ENCODE peak calls at places on chromosomes 5 and 9, in seven cellular contexts. One of them, this sample, is unnamed.

GRCh38 chr5:15719784-15720183 is 219.8 kb downstream of the FBXL7 start:
- DNase-seq in heart right ventricle: no peak
- DNase-seq in cardiac fibroblast: peak
- DNase-seq in PC-9: no peak
- DNase-seq in left lung: no peak
- DNase-seq in OCI-LY7: no peak
- DNase-seq in fibroblast of the aortic adventitia: no peak
- DNase-seq in this sample: no peak

GRCh38 chr9:138010274-138010800 is 132.8 kb downstream of the CACNA1B start:
- DNase-seq in heart right ventricle: peak
- DNase-seq in cardiac fibroblast: no peak
- DNase-seq in PC-9: no peak
- DNase-seq in left lung: peak
- DNase-seq in OCI-LY7: no peak
- DNase-seq in fibroblast of the aortic adventitia: no peak
- DNase-seq in this sample: no peak

GRCh38 chr5:135245521-135246499 is 153.2 kb downstream of the MACROH2A1 start:
- DNase-seq in heart right ventricle: no peak
- DNase-seq in cardiac fibroblast: peak
- DNase-seq in PC-9: peak
- DNase-seq in left lung: no peak
- DNase-seq in OCI-LY7: no peak
- DNase-seq in fibroblast of the aortic adventitia: peak
- DNase-seq in this sample: peak

GRCh38 chr5:57366744-57367143 is 115.9 kb downstream of the ACTBL2 start:
- DNase-seq in heart right ventricle: no peak
- DNase-seq in cardiac fibroblast: peak
- DNase-seq in PC-9: peak
- DNase-seq in left lung: no peak
- DNase-seq in OCI-LY7: no peak
- DNase-seq in fibroblast of the aortic adventitia: peak
- DNase-seq in this sample: no peak

GRCh38 chr5:9335754-9336495 is 209.9 kb downstream of the SEMA5A start:
- DNase-seq in heart right ventricle: no peak
- DNase-seq in cardiac fibroblast: no peak
- DNase-seq in PC-9: no peak
- DNase-seq in left lung: no peak
- DNase-seq in OCI-LY7: no peak
- DNase-seq in fibroblast of the aortic adventitia: peak
- DNase-seq in this sample: no peak

GRCh38 chr5:33816791-33817190 is 75.0 kb downstream of the ADAMTS12 start:
- DNase-seq in heart right ventricle: no peak
- DNase-seq in cardiac fibroblast: peak
- DNase-seq in PC-9: no peak
- DNase-seq in left lung: no peak
- DNase-seq in OCI-LY7: no peak
- DNase-seq in fibroblast of the aortic adventitia: peak
- DNase-seq in this sample: no peak

GRCh38 chr5:178489281-178489976 is 100.8 kb downstream of the COL23A1 start:
- DNase-seq in heart right ventricle: no peak
- DNase-seq in cardiac fibroblast: no peak
- DNase-seq in PC-9: no peak
- DNase-seq in left lung: no peak
- DNase-seq in OCI-LY7: no peak
- DNase-seq in fibroblast of the aortic adventitia: no peak
- DNase-seq in this sample: no peak

GRCh38 chr5:150616024-150616470 is 24.4 kb upstream of the SYNPO start:
- DNase-seq in heart right ventricle: peak
- DNase-seq in cardiac fibroblast: peak
- DNase-seq in PC-9: peak
- DNase-seq in left lung: no peak
- DNase-seq in OCI-LY7: no peak
- DNase-seq in fibroblast of the aortic adventitia: peak
- DNase-seq in this sample: no peak

GRCh38 chr5:79237735-79238560 is 2.0 kb downstream of the JMY start:
- DNase-seq in heart right ventricle: no peak
- DNase-seq in cardiac fibroblast: no peak
- DNase-seq in PC-9: no peak
- DNase-seq in left lung: no peak
- DNase-seq in OCI-LY7: peak
- DNase-seq in fibroblast of the aortic adventitia: peak
- DNase-seq in this sample: no peak

GRCh38 chr9:124284237-124284831 is 26.6 kb downstream of the NEK6 start:
- DNase-seq in heart right ventricle: peak
- DNase-seq in cardiac fibroblast: no peak
- DNase-seq in PC-9: no peak
- DNase-seq in left lung: no peak
- DNase-seq in OCI-LY7: no peak
- DNase-seq in fibroblast of the aortic adventitia: peak
- DNase-seq in this sample: no peak

GRCh38 chr5:158198636-158199035 is 339.7 kb upstream of the CLINT1 start:
- DNase-seq in heart right ventricle: no peak
- DNase-seq in cardiac fibroblast: no peak
- DNase-seq in PC-9: no peak
- DNase-seq in left lung: no peak
- DNase-seq in OCI-LY7: peak
- DNase-seq in fibroblast of the aortic adventitia: no peak
- DNase-seq in this sample: no peak

GRCh38 chr5:8908055-8908683 is 637.7 kb downstream of the SEMA5A start:
- DNase-seq in heart right ventricle: no peak
- DNase-seq in cardiac fibroblast: peak
- DNase-seq in PC-9: no peak
- DNase-seq in left lung: no peak
- DNase-seq in OCI-LY7: peak
- DNase-seq in fibroblast of the aortic adventitia: peak
- DNase-seq in this sample: no peak

GRCh38 chr9:38016375-38017120 is 52.5 kb downstream of the SHB start:
- DNase-seq in heart right ventricle: no peak
- DNase-seq in cardiac fibroblast: peak
- DNase-seq in PC-9: no peak
- DNase-seq in left lung: no peak
- DNase-seq in OCI-LY7: no peak
- DNase-seq in fibroblast of the aortic adventitia: peak
- DNase-seq in this sample: no peak
- H3K4me3 ChIP-seq in heart right ventricle: no peak
- H3K4me3 ChIP-seq in cardiac fibroblast: no peak
- H3K4me3 ChIP-seq in PC-9: no peak
- H3K4me3 ChIP-seq in left lung: no peak
- H3K4me3 ChIP-seq in OCI-LY7: no peak
- H3K4me3 ChIP-seq in fibroblast of the aortic adventitia: no peak
- H3K4me3 ChIP-seq in this sample: no peak

GRCh38 chr5:181170996-181171395 is 23.6 kb downstream of the OR2V2 start:
- DNase-seq in heart right ventricle: no peak
- DNase-seq in cardiac fibroblast: no peak
- DNase-seq in PC-9: no peak
- DNase-seq in left lung: no peak
- DNase-seq in OCI-LY7: no peak
- DNase-seq in fibroblast of the aortic adventitia: no peak
- DNase-seq in this sample: no peak

GRCh38 chr5:181168595-181169118 is 21.3 kb downstream of the OR2V2 start:
- DNase-seq in heart right ventricle: no peak
- DNase-seq in cardiac fibroblast: no peak
- DNase-seq in PC-9: no peak
- DNase-seq in left lung: no peak
- DNase-seq in OCI-LY7: no peak
- DNase-seq in fibroblast of the aortic adventitia: no peak
- DNase-seq in this sample: no peak

GRCh38 chr5:181166812-181167733 is 19.7 kb downstream of the OR2V2 start:
- DNase-seq in heart right ventricle: no peak
- DNase-seq in cardiac fibroblast: no peak
- DNase-seq in PC-9: no peak
- DNase-seq in left lung: no peak
- DNase-seq in OCI-LY7: peak
- DNase-seq in fibroblast of the aortic adventitia: no peak
- DNase-seq in this sample: no peak

GRCh38 chr5:181170237-181170830 is 22.9 kb downstream of the OR2V2 start:
- DNase-seq in heart right ventricle: no peak
- DNase-seq in cardiac fibroblast: no peak
- DNase-seq in PC-9: no peak
- DNase-seq in left lung: no peak
- DNase-seq in OCI-LY7: no peak
- DNase-seq in fibroblast of the aortic adventitia: no peak
- DNase-seq in this sample: no peak

DNA sequence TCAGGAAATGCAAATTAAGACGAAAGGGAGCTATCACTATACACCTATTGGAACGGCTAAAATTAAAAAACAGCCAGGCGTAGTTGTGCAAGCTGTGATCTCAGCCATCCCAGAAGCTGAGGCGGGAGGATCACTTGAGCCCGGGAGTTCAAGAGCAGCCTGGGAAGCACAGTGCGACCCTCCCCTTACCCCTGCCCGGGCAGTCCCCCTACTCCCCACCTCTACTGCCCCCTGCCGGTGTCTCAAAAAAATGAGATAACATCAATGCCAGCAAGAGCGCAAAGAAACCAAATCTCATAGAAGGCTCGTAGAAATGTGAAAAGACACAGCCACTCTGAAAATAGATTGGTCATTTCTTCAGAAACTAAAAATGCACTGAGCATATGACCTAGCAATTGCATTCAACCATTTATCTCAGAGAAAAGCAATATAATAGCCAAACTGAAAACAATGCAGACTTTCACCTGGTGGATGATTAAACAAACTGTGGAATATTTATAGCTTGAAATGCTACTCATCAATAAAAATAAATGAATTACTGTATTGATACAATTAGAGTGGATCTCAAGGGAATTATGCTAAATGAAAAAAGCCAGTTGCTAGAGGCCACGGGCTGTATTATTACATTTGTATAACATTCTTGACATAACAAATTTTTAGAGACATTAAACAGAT is 20.6 kb downstream of the OR2V2 start:
- DNase-seq in heart right ventricle: no peak
- DNase-seq in cardiac fibroblast: no peak
- DNase-seq in PC-9: no peak
- DNase-seq in left lung: no peak
- DNase-seq in OCI-LY7: peak
- DNase-seq in fibroblast of the aortic adventitia: no peak
- DNase-seq in this sample: no peak
- H3K4me3 ChIP-seq in heart right ventricle: no peak
- H3K4me3 ChIP-seq in cardiac fibroblast: no peak
- H3K4me3 ChIP-seq in PC-9: no peak
- H3K4me3 ChIP-seq in left lung: no peak
- H3K4me3 ChIP-seq in OCI-LY7: peak
- H3K4me3 ChIP-seq in fibroblast of the aortic adventitia: no peak
- H3K4me3 ChIP-seq in this sample: no peak

GRCh38 chr9:135550344-135550918 is 4.5 kb downstream of the OBP2A start:
- DNase-seq in heart right ventricle: no peak
- DNase-seq in cardiac fibroblast: no peak
- DNase-seq in PC-9: no peak
- DNase-seq in left lung: no peak
- DNase-seq in OCI-LY7: no peak
- DNase-seq in fibroblast of the aortic adventitia: no peak
- DNase-seq in this sample: no peak
- H3K4me3 ChIP-seq in heart right ventricle: no peak
- H3K4me3 ChIP-seq in cardiac fibroblast: no peak
- H3K4me3 ChIP-seq in PC-9: no peak
- H3K4me3 ChIP-seq in left lung: no peak
- H3K4me3 ChIP-seq in OCI-LY7: no peak
- H3K4me3 ChIP-seq in fibroblast of the aortic adventitia: no peak
- H3K4me3 ChIP-seq in this sample: no peak

DNA sequence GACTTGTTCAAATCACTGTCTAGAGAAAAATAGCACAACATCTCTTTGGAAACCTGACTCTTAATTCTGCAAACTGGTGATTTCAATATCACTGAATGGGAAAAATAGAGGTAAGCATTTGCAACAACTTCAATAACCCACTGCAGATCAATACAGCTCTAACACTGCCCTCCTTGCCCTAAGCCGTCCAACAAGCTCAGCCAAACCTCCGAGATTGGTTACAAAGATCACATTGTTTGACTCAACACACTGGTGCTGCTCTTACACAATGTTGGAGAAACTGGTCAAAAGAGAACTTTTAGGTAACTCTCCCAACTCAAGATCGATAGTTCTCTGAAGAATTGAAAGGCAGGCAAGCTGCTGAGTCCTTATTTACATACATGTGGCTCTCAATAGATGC is 150.4 kb downstream of the SPOCK1 start:
- DNase-seq in heart right ventricle: no peak
- DNase-seq in cardiac fibroblast: no peak
- DNase-seq in PC-9: no peak
- DNase-seq in left lung: no peak
- DNase-seq in OCI-LY7: no peak
- DNase-seq in fibroblast of the aortic adventitia: no peak
- DNase-seq in this sample: no peak
- H3K4me3 ChIP-seq in heart right ventricle: no peak
- H3K4me3 ChIP-seq in cardiac fibroblast: no peak
- H3K4me3 ChIP-seq in PC-9: no peak
- H3K4me3 ChIP-seq in left lung: no peak
- H3K4me3 ChIP-seq in OCI-LY7: no peak
- H3K4me3 ChIP-seq in fibroblast of the aortic adventitia: no peak
- H3K4me3 ChIP-seq in this sample: no peak

GRCh38 chr5:62690421-62690820 is 111.8 kb downstream of the LRRC70 start:
- DNase-seq in heart right ventricle: no peak
- DNase-seq in cardiac fibroblast: no peak
- DNase-seq in PC-9: no peak
- DNase-seq in left lung: no peak
- DNase-seq in OCI-LY7: no peak
- DNase-seq in fibroblast of the aortic adventitia: no peak
- DNase-seq in this sample: no peak

GRCh38 chr5:62686692-62687091 is 108.1 kb downstream of the LRRC70 start:
- DNase-seq in heart right ventricle: no peak
- DNase-seq in cardiac fibroblast: no peak
- DNase-seq in PC-9: no peak
- DNase-seq in left lung: no peak
- DNase-seq in OCI-LY7: no peak
- DNase-seq in fibroblast of the aortic adventitia: no peak
- DNase-seq in this sample: no peak

GRCh38 chr5:62691946-62692345 is 113.3 kb downstream of the LRRC70 start:
- DNase-seq in heart right ventricle: no peak
- DNase-seq in cardiac fibroblast: no peak
- DNase-seq in PC-9: no peak
- DNase-seq in left lung: no peak
- DNase-seq in OCI-LY7: no peak
- DNase-seq in fibroblast of the aortic adventitia: no peak
- DNase-seq in this sample: no peak

GRCh38 chr5:62692946-62693713 is 114.5 kb downstream of the LRRC70 start:
- DNase-seq in heart right ventricle: no peak
- DNase-seq in cardiac fibroblast: no peak
- DNase-seq in PC-9: no peak
- DNase-seq in left lung: no peak
- DNase-seq in OCI-LY7: no peak
- DNase-seq in fibroblast of the aortic adventitia: no peak
- DNase-seq in this sample: no peak

GRCh38 chr5:62689599-62690368 is 111.2 kb downstream of the LRRC70 start:
- DNase-seq in heart right ventricle: no peak
- DNase-seq in cardiac fibroblast: no peak
- DNase-seq in PC-9: no peak
- DNase-seq in left lung: no peak
- DNase-seq in OCI-LY7: no peak
- DNase-seq in fibroblast of the aortic adventitia: peak
- DNase-seq in this sample: no peak
- H3K4me3 ChIP-seq in heart right ventricle: peak
- H3K4me3 ChIP-seq in cardiac fibroblast: no peak
- H3K4me3 ChIP-seq in PC-9: no peak
- H3K4me3 ChIP-seq in left lung: no peak
- H3K4me3 ChIP-seq in OCI-LY7: no peak
- H3K4me3 ChIP-seq in fibroblast of the aortic adventitia: no peak
- H3K4me3 ChIP-seq in this sample: no peak

This sample was measured in kidney.